ENCODE peak calls at places on chromosome 16, in seven cellular contexts. P, F, K, O, U, S and I are unnamed samples.

GRCh38 chr16:30775381-30776099 is 11.5 kb downstream of the ZNF629 start:
- DNase-seq in P (peak), F (peak), K (peak), O (peak), U (no peak), S (peak), I (peak)

GRCh38 chr16:57944961-57945739 is 25.8 kb downstream of the CNGB1 start:
- DNase-seq in P (no peak), F (no peak), K (no peak), O (no peak), U (no peak), S (no peak), I (no peak)

GRCh38 chr16:85490971-85491771 is 122.0 kb upstream of the GSE1 start:
- DNase-seq in P (no peak), F (peak), K (no peak), O (no peak), U (peak), S (peak), I (no peak)

GRCh38 chr16:51359141-51359960 is 208.3 kb upstream of the SALL1 start:
- DNase-seq in P (no peak), F (no peak), K (no peak), O (no peak), U (no peak), S (peak), I (no peak)

GRCh38 chr16:81697321-81697885 is 81.7 kb upstream of the PLCG2 start:
- DNase-seq in P (no peak), F (peak), K (no peak), O (peak), U (no peak), S (peak), I (peak)

GRCh38 chr16:3774156-3774767 is 56.9 kb upstream of the TRAP1 start:
- DNase-seq in P (no peak), F (no peak), K (peak), O (no peak), U (no peak), S (no peak), I (no peak)

GRCh38 chr16:79337906-79338305 is 262.6 kb downstream of the MAF start:
- DNase-seq in P (no peak), F (no peak), K (no peak), O (no peak), U (no peak), S (no peak), I (no peak)

GRCh38 chr16:10839271-10839661 is 20.7 kb upstream of the TVP23A start:
- DNase-seq in P (no peak), F (no peak), K (no peak), O (no peak), U (no peak), S (no peak), I (no peak)

GRCh38 chr16:86631441-86631840 is 53.1 kb downstream of the FOXL1 start:
- DNase-seq in P (no peak), F (no peak), K (no peak), O (no peak), U (no peak), S (no peak), I (no peak)

GRCh38 chr16:15857779-15858560 is 1.1 kb upstream of the MYH11 start:
- DNase-seq in P (no peak), F (no peak), K (peak), O (no peak), U (no peak), S (peak), I (no peak)

GRCh38 chr16:85092851-85093250 is 19.4 kb downstream of the CIBAR2 start:
- DNase-seq in P (no peak), F (no peak), K (no peak), O (no peak), U (no peak), S (no peak), I (no peak)

GRCh38 chr16:49696414-49697101 is 159.4 kb downstream of the ZNF423 start:
- DNase-seq in P (no peak), F (no peak), K (no peak), O (no peak), U (no peak), S (peak), I (no peak)

GRCh38 chr16:47940466-47940865 is 215.3 kb downstream of the ABCC12 start:
- DNase-seq in P (no peak), F (no peak), K (no peak), O (no peak), U (no peak), S (no peak), I (no peak)

GRCh38 chr16:81376880-81377279 is 62.1 kb downstream of the GAN start:
- DNase-seq in P (no peak), F (no peak), K (peak), O (no peak), U (no peak), S (no peak), I (no peak)

GRCh38 chr16:57017251-57017650 is 27.9 kb downstream of the NLRC5 start:
- DNase-seq in P (no peak), F (no peak), K (no peak), O (no peak), U (no peak), S (no peak), I (no peak)

GRCh38 chr16:87297918-87298631 is 19.1 kb downstream of the C16orf95 start:
- DNase-seq in P (no peak), F (peak), K (no peak), O (no peak), U (peak), S (peak), I (no peak)

GRCh38 chr16:24815052-24815451 is 30.7 kb upstream of the SLC5A11 start:
- DNase-seq in P (no peak), F (no peak), K (no peak), O (no peak), U (no peak), S (no peak), I (no peak)

GRCh38 chr16:84729716-84730320 is 30.0 kb downstream of the USP10 start:
- DNase-seq in P (no peak), F (no peak), K (no peak), O (no peak), U (no peak), S (no peak), I (no peak)

GRCh38 chr16:79186196-79186595 is 414.3 kb downstream of the MAF start:
- DNase-seq in P (no peak), F (no peak), K (no peak), O (no peak), U (no peak), S (no peak), I (no peak)

GRCh38 chr16:87119748-87120147 is 197.4 kb downstream of the C16orf95 start:
- DNase-seq in P (no peak), F (no peak), K (no peak), O (no peak), U (no peak), S (no peak), I (no peak)

GRCh38 chr16:10923650-10924214 is 18.5 kb downstream of the DEXI start:
- DNase-seq in P (peak), F (no peak), K (no peak), O (no peak), U (no peak), S (no peak), I (no peak)

GRCh38 chr16:56262879-56263245 is 71.6 kb downstream of the GNAO1 start:
- DNase-seq in P (no peak), F (no peak), K (no peak), O (no peak), U (no peak), S (no peak), I (no peak)

GRCh38 chr16:58584831-58585505 is 44.7 kb downstream of the CNOT1 start:
- DNase-seq in P (no peak), F (no peak), K (no peak), O (no peak), U (no peak), S (no peak), I (no peak)

GRCh38 chr16:27312580-27313421 is 973 bp upstream of the IL4R start:
- DNase-seq in P (no peak), F (no peak), K (no peak), O (no peak), U (no peak), S (no peak), I (no peak)

GRCh38 chr16:88669986-88670385 is 7.1 kb upstream of the MVD start:
- DNase-seq in P (no peak), F (no peak), K (no peak), O (no peak), U (no peak), S (no peak), I (no peak)

GRCh38 chr16:23016372-23016771 is 132.9 kb downstream of the USP31 start:
- DNase-seq in P (peak), F (no peak), K (peak), O (no peak), U (no peak), S (no peak), I (no peak)

GRCh38 chr16:2810651-2811050 is 6.4 kb upstream of the PRSS21 start:
- DNase-seq in P (no peak), F (no peak), K (no peak), O (no peak), U (no peak), S (no peak), I (no peak)

GRCh38 chr16:46607529-46607928 is 13.7 kb downstream of the SHCBP1 start:
- DNase-seq in P (no peak), F (no peak), K (peak), O (no peak), U (no peak), S (no peak), I (peak)